ENCODE peak calls at places on chromosomes 3 and 15, in six cellular contexts. F is stimulated activated CD4-positive, alpha-beta T cell treated with anti-CD3 and anti-CD28 coated beads, Interleukin-2, amount 100 ng/mL, for 24 hours; C is myocyte; L is CD8-positive, alpha-beta T cell; M is SK-N-DZ; Y is activated T-helper 1 cell treated with Interleukin-2 at 50 U/mL for 16 hours. B is an unnamed sample.

GRCh38 chr15:52255935-52256334 is 39.7 kb downstream of the MYO5C start:
- DNase-seq in M (peak; percentile 58), F (no peak), L (no peak), Y (no peak), C (no peak), B (no peak)

GRCh38 chr3:180996415-180996932 is 6.9 kb upstream of the DNAJC19 start:
- DNase-seq in F (no peak), M (no peak), L (no peak), Y (no peak), C (no peak), B (no peak)

GRCh38 chr3:94561094-94561493 is 498.2 kb downstream of the NSUN3 start:
- DNase-seq in M (no peak), C (no peak), F (no peak), Y (no peak), L (no peak), B (no peak)

GRCh38 chr3:59286791-59287531 is 237.1 kb upstream of the CFAP20DC start:
- DNase-seq in M (no peak), F (peak; percentile 41), L (no peak), Y (no peak), C (peak; percentile 62), B (no peak)

GRCh38 chr15:39511915-39512260 is 69.0 kb upstream of the THBS1 start:
- DNase-seq in M (no peak), F (no peak), C (peak; percentile 100), Y (no peak), L (no peak), B (peak; percentile 93)

GRCh38 chr3:52023860-52024764 is 28.4 kb upstream of the RPL29 start:
- DNase-seq in F (no peak), Y (no peak), M (no peak), C (no peak), L (no peak), B (no peak)

GRCh38 chr15:35693286-35693685 is 147.3 kb upstream of the DPH6 start:
- DNase-seq in Y (no peak), F (no peak), C (no peak), L (no peak), M (no peak), B (no peak)

GRCh38 chr3:25423780-25424179 is 4.3 kb upstream of the RARB start:
- DNase-seq in Y (no peak), C (peak; percentile 27), L (no peak), M (no peak), F (no peak), B (no peak)

GRCh38 chr3:58129041-58129440 is 81.7 kb downstream of the DNASE1L3 start:
- DNase-seq in L (no peak), M (no peak), C (peak; percentile 79), Y (no peak), F (no peak), B (no peak)

GRCh38 chr3:128067481-128067880 is 15.2 kb downstream of the SEC61A1 start:
- DNase-seq in L (no peak), M (no peak), Y (no peak), C (no peak), F (no peak), B (no peak)

GRCh38 chr3:107987036-107987557 is 103.7 kb downstream of the CD47 start:
- DNase-seq in L (no peak), M (peak; percentile 95), Y (no peak), C (peak; percentile 80), F (no peak), B (no peak)

GRCh38 chr15:95097366-95097765 is 866.0 kb downstream of the MCTP2 start:
- DNase-seq in Y (no peak), L (no peak), C (no peak), F (no peak), M (no peak), B (no peak)

GRCh38 chr3:101685870-101686307 is 629 bp downstream of the RPL24 start:
- DNase-seq in Y (no peak), F (no peak), L (no peak), C (no peak), M (no peak), B (no peak)

GRCh38 chr3:53102601-53103147 is 27.6 kb downstream of the RFT1 start:
- DNase-seq in M (no peak), Y (no peak), C (peak; percentile 75), L (no peak), F (peak; percentile 49), B (no peak)

GRCh38 chr3:31645233-31645632 is 112.5 kb downstream of the STT3B start:
- DNase-seq in M (no peak), Y (no peak), L (no peak), C (no peak), F (no peak), B (no peak)

GRCh38 chr3:123347205-123347604 is 101.7 kb downstream of the ADCY5 start:
- DNase-seq in F (no peak), Y (no peak), M (no peak), C (no peak), L (no peak), B (no peak)

GRCh38 chr15:29685156-29686078 is 136.9 kb downstream of the TJP1 start:
- DNase-seq in L (no peak), F (no peak), Y (no peak), M (no peak), C (peak; percentile 41), B (no peak)

GRCh38 chr15:73403171-73403570 is 34.4 kb upstream of the HCN4 start:
- DNase-seq in C (no peak), Y (no peak), F (no peak), L (no peak), M (no peak), B (no peak)

GRCh38 chr3:74531491-74531890 is 83.0 kb downstream of the CNTN3 start:
- DNase-seq in F (no peak), C (no peak), Y (no peak), L (no peak), M (no peak), B (no peak)

GRCh38 chr3:37096972-37097371 is 77.4 kb downstream of the LRRFIP2 start:
- DNase-seq in C (no peak), Y (no peak), L (no peak), F (no peak), M (no peak), B (no peak)

GRCh38 chr3:70249509-70250160 is 62.8 kb downstream of the MDFIC2 start:
- DNase-seq in F (no peak), L (no peak), Y (no peak), C (no peak), M (no peak), B (no peak)

GRCh38 chr3:55622733-55623132 is 135.6 kb upstream of the WNT5A start:
- DNase-seq in L (no peak), F (no peak), C (no peak), Y (no peak), M (no peak), B (no peak)

GRCh38 chr3:196179380-196180308 is 31.6 kb downstream of the ZDHHC19 start:
- DNase-seq in L (peak; percentile 87), F (peak; percentile 82), M (peak; percentile 21), C (peak; percentile 97), Y (peak; percentile 65), B (peak; percentile 60)

GRCh38 chr15:69757186-69757585 is 304.6 kb downstream of the RPLP1 start:
- DNase-seq in F (peak; percentile 79), Y (no peak), C (no peak), L (peak; percentile 46), M (no peak), B (no peak)

GRCh38 chr15:66772967-66773873 is 71.2 kb downstream of the SMAD6 start:
- DNase-seq in L (no peak), M (no peak), Y (no peak), F (no peak), C (no peak), B (no peak)

GRCh38 chr3:81758275-81758674 is 3.2 kb downstream of the GBE1 start:
- DNase-seq in F (no peak), M (no peak), Y (no peak), L (no peak), C (peak; percentile 51), B (no peak)

GRCh38 chr3:156035158-156035557 is 85.2 kb upstream of the KCNAB1 start:
- DNase-seq in Y (no peak), M (no peak), F (no peak), C (no peak), L (no peak), B (no peak)

GRCh38 chr15:31268911-31269784 is 57.5 kb upstream of the KLF13 start:
- DNase-seq in F (peak; percentile 17), C (no peak), M (no peak), L (no peak), Y (no peak), B (no peak)

GRCh38 chr15:85897818-85898717 is 103.3 kb upstream of the KLHL25 start:
- DNase-seq in L (no peak), F (no peak), C (peak; percentile 27), Y (no peak), M (peak; percentile 52), B (no peak)

GRCh38 chr3:43867673-43868072 is 176.9 kb downstream of the ABHD5 start:
- DNase-seq in M (no peak), Y (no peak), C (peak; percentile 38), F (no peak), L (no peak), B (no peak)

GRCh38 chr3:139118835-139119234 is 74.1 kb upstream of the PRR23C start:
- DNase-seq in L (no peak), Y (no peak), F (no peak), C (no peak), M (no peak), B (no peak)

GRCh38 chr3:58074997-58075396 is 66.8 kb downstream of the FLNB start:
- DNase-seq in F (peak; percentile 19), L (peak; percentile 8), C (no peak), Y (no peak), M (no peak), B (no peak)

GRCh38 chr3:41277790-41278465 is 78.6 kb downstream of the CTNNB1 start:
- DNase-seq in M (no peak), C (no peak), Y (no peak), L (no peak), F (no peak), B (no peak)

GRCh38 chr3:58332575-58333179 is at the start of gene PXK:
- DNase-seq in M (peak; percentile 59), Y (peak; percentile 65), C (peak; percentile 83), F (peak; percentile 80), L (peak; percentile 78), B (peak; percentile 72)

B was measured in SJCRH30.